ENCODE peak calls at places on chromosomes 1 and 21, in seven cellular contexts. T is lower lobe of right lung, C is GM23338, R is aorta, O is right cardiac atrium, N is mucosa of descending colon, V is K562. P is an unnamed sample. For H3K4me1, the result is how much of the 10 kb centered on the place peaks cover.

GRCh38 chr21:37072239-37072987 is 458 bp downstream of the PIGP start:
- DNase-seq in T (no peak), C (peak), R (no peak), O (peak), N (peak), V (peak), P (peak)

GRCh38 chr1:57411262-57411661 is 12.6 kb downstream of the DAB1 start:
- DNase-seq in T (no peak), C (no peak), R (no peak), O (no peak), N (no peak), V (no peak), P (no peak)

GRCh38 chr1:26602378-26602959 is 72.9 kb downstream of the RPS6KA1 start:
- DNase-seq in T (no peak), C (peak), R (no peak), O (no peak), N (no peak), V (peak), P (no peak)

GRCh38 chr1:97632075-97632474 is 288.8 kb downstream of the DPYD start:
- DNase-seq in T (no peak), C (no peak), R (no peak), O (no peak), N (no peak), V (no peak), P (no peak)

GRCh38 chr1:155950829-155951228 is 9.4 kb downstream of the RXFP4 start:
- DNase-seq in T (no peak), C (no peak), R (no peak), O (peak), N (no peak), V (no peak), P (no peak)

GRCh38 chr1:182193908-182194550 is 132.5 kb upstream of the ZNF648 start:
- DNase-seq in T (peak), C (no peak), R (peak), O (peak), N (no peak), V (no peak), P (peak)

GRCh38 chr1:20385630-20386029 is 95.0 kb downstream of the VWA5B1 start:
- DNase-seq in T (no peak), C (peak), R (no peak), O (no peak), N (no peak), V (no peak), P (no peak)

GRCh38 chr1:54403377-54403776 is 2.8 kb downstream of the SSBP3 start:
- DNase-seq in T (no peak), C (peak), R (no peak), O (no peak), N (no peak), V (no peak), P (no peak)

GRCh38 chr21:15741510-15741909 is 11.7 kb downstream of the USP25 start:
- DNase-seq in T (no peak), C (no peak), R (no peak), O (no peak), N (no peak), V (no peak), P (no peak)

GRCh38 chr1:118304722-118305344 is 119.8 kb upstream of the SPAG17 start:
- DNase-seq in T (no peak), C (peak), R (no peak), O (no peak), N (no peak), V (no peak), P (no peak)

GRCh38 chr1:12178511-12178910 is 11.7 kb downstream of the TNFRSF1B start:
- DNase-seq in T (no peak), C (no peak), R (no peak), O (no peak), N (no peak), V (no peak), P (no peak)

GRCh38 chr1:209790286-209791193 is 6.2 kb upstream of the C1orf74 start:
- DNase-seq in T (no peak), C (no peak), R (no peak), O (no peak), N (no peak), V (no peak), P (no peak)

GRCh38 chr1:112697781-112698201 is 9.1 kb downstream of the RHOC start:
- DNase-seq in T (no peak), C (no peak), R (no peak), O (no peak), N (no peak), V (no peak), P (no peak)

GRCh38 chr21:37452222-37452621 is 85.6 kb downstream of the DYRK1A start:
- DNase-seq in T (no peak), C (no peak), R (peak), O (peak), N (no peak), V (no peak), P (no peak)

GRCh38 chr1:211518330-211519289 is 26.6 kb upstream of the RD3 start:
- DNase-seq in T (no peak), C (no peak), R (no peak), O (no peak), N (no peak), V (no peak), P (no peak)

GRCh38 chr1:41378999-41379740 is 17.9 kb downstream of the FOXO6 start:
- DNase-seq in T (no peak), C (no peak), R (no peak), O (peak), N (no peak), V (no peak), P (peak)

GRCh38 chr1:42175314-42176054 is 10.9 kb upstream of the GUCA2A start:
- DNase-seq in T (no peak), C (no peak), R (no peak), O (no peak), N (no peak), V (no peak), P (no peak)

GRCh38 chr1:31762726-31763670 is 1.1 kb downstream of the ADGRB2 start:
- DNase-seq in T (peak), C (peak), R (peak), O (peak), N (peak), V (peak), P (peak)

GRCh38 chr1:42966688-42967609 is 8.3 kb upstream of the SLC2A1 start:
- DNase-seq in T (no peak), C (peak), R (peak), O (no peak), N (peak), V (peak), P (no peak)

DNA sequence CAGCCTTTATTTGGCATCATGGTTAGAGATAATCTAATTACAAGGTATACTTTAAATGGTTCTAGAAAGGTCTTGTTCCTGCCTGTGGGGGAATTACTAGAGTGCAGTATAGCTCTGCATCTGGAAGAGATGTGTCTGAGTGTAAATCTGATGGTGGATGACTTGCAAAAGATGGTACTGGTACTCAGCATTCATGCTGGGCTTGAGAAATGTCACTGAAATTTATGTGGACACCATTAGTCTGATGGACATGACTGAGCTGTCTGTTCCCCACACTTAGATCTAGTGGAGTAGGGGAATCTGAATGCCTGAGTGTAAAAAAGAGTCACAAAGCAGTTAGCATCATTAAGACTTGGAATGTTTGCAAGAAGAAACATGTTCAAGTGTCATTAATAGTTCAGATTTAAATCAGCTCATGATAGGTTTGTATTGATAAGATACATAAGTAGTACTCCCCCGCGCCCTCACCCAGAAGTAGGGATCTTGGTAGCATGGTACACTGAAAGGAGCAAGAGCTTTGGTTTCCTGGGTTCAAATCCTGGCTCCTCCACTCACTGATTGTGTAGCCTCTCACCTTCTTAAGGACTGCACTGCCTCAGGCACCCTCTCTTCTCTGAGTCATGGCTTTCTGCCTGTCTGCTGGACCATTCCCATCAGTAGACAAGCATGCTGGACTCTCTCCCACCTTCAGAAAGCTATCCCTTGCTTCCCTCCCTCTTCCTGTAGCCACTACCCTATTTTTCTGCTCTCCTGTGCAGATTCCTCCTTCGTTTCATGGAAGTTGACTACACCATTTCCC is 292.9 kb downstream of the NFIA start:
- DNase-seq in T (no peak), C (no peak), R (no peak), O (no peak), N (no peak), V (no peak), P (no peak)
- H3K4me1 ChIP-seq in T (under half), C (under half), R (under half), O (under half), N (under half), V (under half), P (under half)

GRCh38 chr1:201707027-201707426 is 121.9 kb upstream of the IPO9 start:
- DNase-seq in T (no peak), C (no peak), R (no peak), O (no peak), N (no peak), V (no peak), P (peak)

GRCh38 chr1:201709564-201710295 is 119.2 kb upstream of the IPO9 start:
- DNase-seq in T (peak), C (peak), R (peak), O (peak), N (peak), V (peak), P (peak)

GRCh38 chr1:201708085-201708512 is 120.9 kb upstream of the IPO9 start:
- DNase-seq in T (no peak), C (no peak), R (peak), O (peak), N (no peak), V (no peak), P (peak)

GRCh38 chr1:201710632-201711031 is 118.3 kb upstream of the IPO9 start:
- DNase-seq in T (no peak), C (no peak), R (no peak), O (no peak), N (no peak), V (no peak), P (no peak)

DNA sequence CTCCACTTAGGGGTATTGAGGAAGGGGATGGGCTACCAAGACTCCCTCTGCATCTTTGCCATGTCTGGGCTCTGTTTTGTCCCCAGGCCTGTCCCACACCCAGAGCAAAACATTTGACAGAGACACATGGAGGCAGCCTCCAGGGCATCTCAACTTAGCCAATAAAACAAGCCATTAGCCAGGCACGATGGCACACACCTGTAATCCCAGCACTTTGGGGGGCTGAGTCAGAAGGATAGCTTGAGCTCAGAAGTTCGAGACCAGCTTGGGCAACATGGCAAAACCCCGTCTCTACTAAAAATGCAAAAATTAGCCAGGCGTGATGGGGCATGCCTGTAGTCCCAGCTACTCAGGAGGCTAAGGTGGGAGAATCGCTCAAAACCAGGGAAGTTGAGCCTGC is 120.3 kb upstream of the IPO9 start:
- DNase-seq in T (no peak), C (no peak), R (no peak), O (no peak), N (no peak), V (no peak), P (peak)
- H3K4me1 ChIP-seq in T (half or more), C (under half), R (under half), O (under half), N (under half), V (under half), P (half or more)

DNA sequence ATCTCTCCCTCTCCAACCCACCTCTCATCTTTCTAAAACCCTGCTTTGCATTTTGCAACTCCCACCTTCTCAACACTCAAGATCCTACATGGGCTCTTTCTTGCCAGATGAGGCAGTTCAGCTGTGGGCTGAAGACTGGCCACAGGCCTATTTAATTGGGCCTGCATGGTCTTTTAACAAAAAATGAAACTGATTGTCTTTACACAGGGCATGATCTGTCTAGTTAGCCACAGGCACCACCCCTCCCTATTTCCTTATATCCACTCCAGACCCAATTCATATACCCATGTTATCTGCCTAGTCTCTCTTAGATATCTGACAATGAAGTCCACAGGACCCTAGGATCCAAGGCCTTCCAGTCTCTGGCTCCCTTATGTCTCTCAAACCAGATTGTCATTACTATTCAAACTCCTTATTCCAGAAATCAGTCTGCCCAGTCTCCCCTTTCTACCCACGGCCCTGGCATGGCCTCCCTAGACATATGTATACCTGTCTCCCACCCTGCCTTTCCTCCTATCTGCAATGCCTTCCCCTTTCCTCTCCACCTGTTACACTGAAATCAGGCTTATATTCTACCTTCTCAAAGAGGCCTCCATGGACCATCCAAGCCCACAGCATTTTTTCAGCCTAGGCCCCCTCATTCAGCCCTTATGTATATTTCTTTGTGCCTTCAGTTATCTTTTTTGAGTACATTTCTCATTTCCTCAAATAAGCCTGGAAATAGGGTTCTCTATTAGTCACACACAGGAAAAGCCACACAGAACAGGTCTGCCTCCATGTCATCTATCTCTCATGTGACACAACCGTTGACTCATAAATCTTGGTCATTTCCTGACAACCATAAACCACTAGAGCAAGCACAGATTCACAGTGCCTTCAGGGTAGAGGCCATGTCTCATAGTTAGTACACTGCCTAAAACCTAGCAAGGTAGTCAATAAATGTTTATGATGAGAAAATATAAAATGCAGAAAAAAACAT is 39.0 kb downstream of the LPAR3 start:
- DNase-seq in T (no peak), C (no peak), R (no peak), O (no peak), N (no peak), V (no peak), P (no peak)
- H3K4me1 ChIP-seq in T (under half), C (under half), R (under half), O (under half), N (under half), V (under half), P (under half)

DNA sequence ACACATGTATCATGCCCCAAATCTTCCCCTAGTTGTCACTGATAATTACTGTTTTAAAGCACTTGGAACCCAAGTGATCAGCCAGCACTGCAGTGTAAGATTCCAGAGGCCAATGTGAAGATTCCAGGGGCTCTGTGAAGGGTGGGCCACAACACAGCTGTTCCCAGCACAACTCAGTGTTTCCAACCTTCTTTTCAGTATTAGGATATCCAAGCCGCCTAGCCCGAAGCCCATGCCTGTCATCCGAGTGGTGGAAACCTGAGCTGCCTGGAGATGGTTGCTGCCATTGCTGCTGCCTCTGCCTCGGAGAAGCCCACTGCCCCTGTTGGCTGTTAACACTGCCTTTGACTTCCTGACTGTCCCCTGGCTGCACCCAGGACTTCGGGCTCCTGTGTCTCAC is 30.4 kb upstream of the SNX27 start:
- DNase-seq in T (no peak), C (no peak), R (no peak), O (no peak), N (no peak), V (no peak), P (no peak)
- H3K4me1 ChIP-seq in T (under half), C (under half), R (under half), O (under half), N (under half), V (under half), P (under half)

GRCh38 chr1:77538956-77539509 is 143.4 kb downstream of the ZZZ3 start:
- DNase-seq in T (no peak), C (no peak), R (peak), O (no peak), N (no peak), V (no peak), P (peak)
- H3K4me1 ChIP-seq in T (under half), C (under half), R (under half), O (under half), N (under half), V (under half), P (under half)

GRCh38 chr1:8409107-8409506 is 91.2 kb downstream of the SLC45A1 start:
- DNase-seq in T (no peak), C (peak), R (no peak), O (no peak), N (no peak), V (peak), P (no peak)
- H3K4me1 ChIP-seq in T (half or more), C (half or more), R (under half), O (under half), N (half or more), V (under half), P (under half)

DNA sequence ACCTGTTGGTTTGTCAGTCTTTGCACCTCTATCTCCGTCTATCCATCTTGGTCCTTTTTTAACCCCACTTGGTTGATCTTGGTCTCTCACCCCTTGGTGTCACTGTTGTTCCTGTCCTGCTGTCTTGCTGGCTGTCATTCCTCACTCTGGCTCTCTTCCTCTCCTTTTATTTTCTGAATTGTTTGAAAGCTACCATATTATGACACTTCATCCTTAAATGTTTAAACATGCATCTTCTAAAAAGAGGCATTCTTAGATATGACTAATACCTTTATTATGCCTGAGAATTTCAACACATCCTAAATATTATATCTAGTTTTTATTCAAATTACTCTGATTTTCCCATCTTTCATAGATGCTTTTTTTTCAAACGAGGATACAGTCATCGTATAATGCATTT is 37.0 kb downstream of the BACH1 start:
- DNase-seq in T (no peak), C (no peak), R (no peak), O (no peak), N (no peak), V (no peak), P (no peak)
- H3K4me1 ChIP-seq in T (under half), C (under half), R (under half), O (under half), N (under half), V (under half), P (under half)

GRCh38 chr1:77313491-77313890 is 31.7 kb downstream of the AK5 start:
- DNase-seq in T (no peak), C (peak), R (no peak), O (no peak), N (no peak), V (peak), P (no peak)

GRCh38 chr1:77303387-77303786 is 21.6 kb downstream of the AK5 start:
- DNase-seq in T (no peak), C (no peak), R (no peak), O (no peak), N (no peak), V (no peak), P (no peak)

GRCh38 chr1:77308889-77309621 is 27.2 kb downstream of the AK5 start:
- DNase-seq in T (no peak), C (no peak), R (no peak), O (no peak), N (no peak), V (no peak), P (no peak)
- H3K4me1 ChIP-seq in T (under half), C (under half), R (under half), O (under half), N (under half), V (under half), P (under half)